ENCODE peak calls at places on chromosomes 4 and X, in eight cellular contexts. Y is MM.1S, R is ovary, N is transverse colon, W is fibroblast of lung, H is brain microvascular endothelial cell, P is tibial artery, X is testis. O is an unnamed sample.

GRCh38 chr4:4735136-4735754 is 124.2 kb upstream of the MSX1 start:
- DNase-seq in Y (no peak), R (no peak), N (no peak), W (no peak), H (no peak), P (no peak), X (no peak), O (no peak)

GRCh38 chr4:26088433-26088928 is 174.5 kb downstream of the SMIM20 start:
- DNase-seq in Y (no peak), R (no peak), N (no peak), W (peak; percentile 75), H (peak; percentile 25), P (peak; percentile 62), X (no peak), O (peak; percentile 38)

GRCh38 chr4:75752637-75753036 is 28.3 kb downstream of the USO1 start:
- DNase-seq in Y (no peak), R (no peak), N (no peak), W (no peak), H (no peak), P (no peak), X (no peak), O (no peak)

GRCh38 chr4:77073106-77073858 is 2.5 kb downstream of the CCNI start:
- DNase-seq in Y (no peak), R (no peak), N (no peak), W (peak; percentile 35), H (no peak), P (no peak), X (no peak), O (peak; percentile 63)

GRCh38 chrX:154026136-154026806 is 6.6 kb upstream of the IRAK1 start:
- DNase-seq in Y (no peak), R (no peak), N (no peak), W (no peak), H (no peak), P (no peak), X (no peak), O (no peak)

GRCh38 chr4:1312821-1313640 is 23.3 kb downstream of the MAEA start:
- DNase-seq in Y (no peak), R (no peak), N (no peak), W (no peak), H (no peak), P (no peak), X (no peak), O (no peak)

GRCh38 chrX:10932842-10933440 is 178.2 kb upstream of the HCCS start:
- DNase-seq in Y (no peak), R (no peak), N (no peak), W (no peak), H (peak; percentile 16), P (no peak), X (no peak), O (no peak)

GRCh38 chr4:15832523-15833451 is 54.7 kb downstream of the CD38 start:
- DNase-seq in Y (no peak), R (no peak), N (no peak), W (no peak), H (no peak), P (no peak), X (no peak), O (no peak)

GRCh38 chr4:53321151-53321987 is 44.5 kb downstream of the SCFD2 start:
- DNase-seq in Y (no peak), R (no peak), N (no peak), W (peak; percentile 89), H (peak; percentile 43), P (no peak), X (no peak), O (peak; percentile 83)

GRCh38 chrX:46125139-46125538 is 420.1 kb downstream of the ZNF674 start:
- DNase-seq in Y (peak; percentile 6), R (no peak), N (no peak), W (peak; percentile 17), H (no peak), P (no peak), X (no peak), O (peak; percentile 2)

GRCh38 chr4:143185253-143186107 is 763 bp downstream of the USP38 start:
- DNase-seq in Y (peak; percentile 41), R (no peak), N (peak; percentile 16), W (peak; percentile 15), H (no peak), P (peak; percentile 24), X (peak; percentile 44), O (peak; percentile 14)

GRCh38 chrX:136608295-136608933 is 39.5 kb upstream of the CD40LG start:
- DNase-seq in Y (peak; percentile 65), R (peak; percentile 14), N (peak; percentile 64), W (peak; percentile 2), H (no peak), P (peak; percentile 24), X (peak; percentile 13), O (peak; percentile 29)

GRCh38 chrX:68978211-68978780 is 149.5 kb downstream of the EFNB1 start:
- DNase-seq in Y (no peak), R (no peak), N (no peak), W (peak; percentile 79), H (no peak), P (no peak), X (no peak), O (peak; percentile 73)

GRCh38 chr4:69951602-69952001 is 13.9 kb downstream of the CSN2 start:
- DNase-seq in Y (no peak), R (no peak), N (no peak), W (peak; percentile 1), H (peak; percentile 16), P (no peak), X (no peak), O (peak; percentile 11)

GRCh38 chr4:100268807-100269206 is 78.5 kb upstream of the DDIT4L start:
- DNase-seq in Y (no peak), R (no peak), N (no peak), W (no peak), H (no peak), P (no peak), X (no peak), O (no peak)

GRCh38 chrX:24839331-24839730 is 145.6 kb downstream of the POLA1 start:
- DNase-seq in Y (no peak), R (peak; percentile 32), N (no peak), W (no peak), H (no peak), P (no peak), X (peak; percentile 21), O (no peak)

GRCh38 chr4:138414202-138414601 is 172.1 kb upstream of the SLC7A11 start:
- DNase-seq in Y (no peak), R (no peak), N (no peak), W (no peak), H (no peak), P (no peak), X (no peak), O (no peak)

GRCh38 chr4:1383728-1384591 is 22.3 kb downstream of the NKX1-1 start:
- DNase-seq in Y (no peak), R (no peak), N (no peak), W (no peak), H (no peak), P (no peak), X (no peak), O (no peak)

GRCh38 chrX:41142130-41142529 is 56.9 kb downstream of the USP9X start:
- DNase-seq in Y (no peak), R (no peak), N (no peak), W (no peak), H (no peak), P (no peak), X (no peak), O (no peak)

GRCh38 chr4:7190278-7190594 is 2.1 kb upstream of the SORCS2 start:
- DNase-seq in Y (no peak), R (no peak), N (no peak), W (no peak), H (no peak), P (no peak), X (no peak), O (no peak)

GRCh38 chr4:7190668-7191545 is 1.4 kb upstream of the SORCS2 start:
- DNase-seq in Y (no peak), R (peak; percentile 61), N (no peak), W (no peak), H (no peak), P (peak; percentile 4), X (peak; percentile 65), O (no peak)

GRCh38 chr4:7187691-7188090 is 4.6 kb upstream of the SORCS2 start:
- DNase-seq in Y (no peak), R (no peak), N (no peak), W (no peak), H (no peak), P (no peak), X (no peak), O (no peak)

GRCh38 chr4:7189066-7189465 is 3.3 kb upstream of the SORCS2 start:
- DNase-seq in Y (no peak), R (no peak), N (no peak), W (no peak), H (no peak), P (peak; percentile 10), X (no peak), O (no peak)

GRCh38 chr4:7189475-7190277 is 2.7 kb upstream of the SORCS2 start:
- DNase-seq in Y (no peak), R (no peak), N (no peak), W (no peak), H (no peak), P (peak; percentile 9), X (no peak), O (no peak)
- TF ChIP-seq CTCF in Y (no peak), R (no peak), N (no peak), W (no peak), H (peak; percentile 8), P (no peak), X (no peak), O (no peak)

GRCh38 chrX:57134702-57135101 is 2.5 kb downstream of the SPIN2A start:
- DNase-seq in Y (no peak), R (no peak), N (no peak), W (no peak), H (no peak), P (no peak), X (no peak), O (no peak)

GRCh38 chrX:57132046-57132445 is 5.2 kb downstream of the SPIN2A start:
- DNase-seq in Y (no peak), R (no peak), N (no peak), W (no peak), H (no peak), P (no peak), X (no peak), O (no peak)

GRCh38 chrX:57138674-57139073 is 1.5 kb upstream of the SPIN2A start:
- DNase-seq in Y (no peak), R (no peak), N (no peak), W (no peak), H (no peak), P (no peak), X (no peak), O (no peak)

GRCh38 chrX:57135287-57135686 is 1.9 kb downstream of the SPIN2A start:
- DNase-seq in Y (no peak), R (no peak), N (no peak), W (no peak), H (no peak), P (no peak), X (no peak), O (no peak)

GRCh38 chrX:57137481-57137880 is 284 bp upstream of the SPIN2A start:
- DNase-seq in Y (no peak), R (no peak), N (no peak), W (peak; percentile 6), H (no peak), P (no peak), X (no peak), O (peak; percentile 43)
- H3K4me3 ChIP-seq in Y (no peak overlapping the region), R (no peak overlapping the region), N (no peak overlapping the region), W (peak overlapping the region; percentile 48), H (peak overlapping the region; percentile 47), P (peak overlapping the region; percentile 18), X (no peak overlapping the region), O (peak overlapping the region; percentile 37)

GRCh38 chr4:177108708-177109107 is 201.0 kb upstream of the NEIL3 start:
- DNase-seq in Y (peak; percentile 35), R (no peak), N (no peak), W (peak; percentile 37), H (peak; percentile 38), P (no peak), X (no peak), O (peak; percentile 65)
- TF ChIP-seq CTCF in Y (peak; percentile 46), R (no peak), N (no peak), W (peak; percentile 66), H (peak; percentile 51), P (no peak), X (no peak), O (peak; percentile 54)

GRCh38 chr4:10288830-10289533 is 168.2 kb downstream of the ZNF518B start:
- DNase-seq in Y (no peak), R (no peak), N (no peak), W (no peak), H (no peak), P (no peak), X (no peak), O (no peak)
- H3K4me3 ChIP-seq in Y (no peak overlapping the region), R (no peak overlapping the region), N (no peak overlapping the region), W (no peak overlapping the region), H (no peak overlapping the region), P (no peak overlapping the region), X (no peak overlapping the region), O (no peak overlapping the region)